ENCODE peak calls at places on chromosomes 12 and 14, in six cellular contexts. E is breast epithelium; O is CD4-positive, alpha-beta T cell; Q is dorsolateral prefrontal cortex; J is retinal pigment epithelial cell; G is WTC11. U is an unnamed sample.

GRCh38 chr12:128745772-128746689 is 77.7 kb downstream of the SLC15A4 start:
- DNase-seq in E (no peak), O (no peak), Q (no peak), J (no peak), G (no peak), U (no peak)

GRCh38 chr14:55077155-55077554 is 25.7 kb downstream of the MAPK1IP1L start:
- DNase-seq in E (peak), O (no peak), Q (no peak), J (peak), G (no peak), U (no peak)

GRCh38 chr14:20697273-20698017 is 8.9 kb downstream of the ANG start:
- DNase-seq in E (peak), O (peak), Q (peak), J (no peak), G (peak), U (no peak)

GRCh38 chr14:52926994-52927393 is 23.9 kb downstream of the FERMT2 start:
- DNase-seq in E (no peak), O (no peak), Q (no peak), J (no peak), G (no peak), U (no peak)

GRCh38 chr12:63220921-63221320 is 69.9 kb upstream of the AVPR1A start:
- DNase-seq in E (no peak), O (no peak), Q (no peak), J (no peak), G (no peak), U (no peak)

GRCh38 chr12:91367234-91367849 is 184.7 kb upstream of the DCN start:
- DNase-seq in E (no peak), O (no peak), Q (no peak), J (no peak), G (no peak), U (no peak)

GRCh38 chr12:67667276-67668073 is 18.9 kb downstream of the DYRK2 start:
- DNase-seq in E (peak), O (no peak), Q (peak), J (no peak), G (no peak), U (no peak)

GRCh38 chr12:69534389-69534822 is 50.9 kb upstream of the CCT2 start:
- DNase-seq in E (peak), O (no peak), Q (peak), J (peak), G (peak), U (no peak)

GRCh38 chr14:71054706-71055105 is 147.4 kb downstream of the PCNX1 start:
- DNase-seq in E (no peak), O (no peak), Q (no peak), J (no peak), G (no peak), U (no peak)

GRCh38 chr14:54329082-54329695 is 67.6 kb upstream of the CDKN3 start:
- DNase-seq in E (no peak), O (no peak), Q (no peak), J (peak), G (peak), U (no peak)

GRCh38 chr14:51996148-51996746 is 6.9 kb downstream of the RTRAF start:
- DNase-seq in E (no peak), O (no peak), Q (no peak), J (no peak), G (no peak), U (no peak)

GRCh38 chr12:5510251-5510805 is 78.4 kb downstream of the NTF3 start:
- DNase-seq in E (peak), O (no peak), Q (no peak), J (no peak), G (no peak), U (no peak)

GRCh38 chr14:68135566-68135965 is 316.0 kb downstream of the RAD51B start:
- DNase-seq in E (no peak), O (no peak), Q (no peak), J (no peak), G (no peak), U (no peak)

GRCh38 chr12:15979096-15980091 is 68.3 kb downstream of the DERA start:
- DNase-seq in E (no peak), O (no peak), Q (no peak), J (peak), G (peak), U (no peak)

GRCh38 chr12:106646472-106646871 is 63.7 kb downstream of the RFX4 start:
- DNase-seq in E (no peak), O (no peak), Q (no peak), J (no peak), G (no peak), U (no peak)

GRCh38 chr14:103593577-103593976 is 30.8 kb downstream of the COA8 start:
- DNase-seq in E (no peak), O (no peak), Q (no peak), J (no peak), G (no peak), U (no peak)

GRCh38 chr12:131808744-131809371 is 19.3 kb upstream of the MMP17 start:
- DNase-seq in E (no peak), O (peak), Q (no peak), J (no peak), G (no peak), U (no peak)

GRCh38 chr12:87779016-87779415 is 250.2 kb downstream of the C12orf50 start:
- DNase-seq in E (no peak), O (no peak), Q (no peak), J (no peak), G (no peak), U (no peak)

GRCh38 chr12:30570206-30570890 is 125.3 kb downstream of the IPO8 start:
- DNase-seq in E (no peak), O (no peak), Q (no peak), J (no peak), G (no peak), U (no peak)

GRCh38 chr12:104827587-104827986 is 130.5 kb downstream of the SLC41A2 start:
- DNase-seq in E (no peak), O (no peak), Q (no peak), J (no peak), G (peak), U (no peak)

GRCh38 chr12:127363392-127363791 is 903.6 kb upstream of the TMEM132C start:
- DNase-seq in E (no peak), O (no peak), Q (no peak), J (no peak), G (no peak), U (no peak)

GRCh38 chr12:52149182-52149641 is 42.6 kb downstream of the KRT80 start:
- DNase-seq in E (peak), O (no peak), Q (no peak), J (no peak), G (no peak), U (no peak)

GRCh38 chr12:81340910-81341309 is 263.0 kb downstream of the ACSS3 start:
- DNase-seq in E (no peak), O (no peak), Q (no peak), J (no peak), G (no peak), U (no peak)

GRCh38 chr12:76259071-76259470 is 89.1 kb downstream of the BBS10 start:
- DNase-seq in E (no peak), O (no peak), Q (no peak), J (no peak), G (no peak), U (no peak)

GRCh38 chr12:120196363-120196762 is 1.8 kb upstream of the GCN1 start:
- DNase-seq in E (no peak), O (no peak), Q (no peak), J (no peak), G (no peak), U (no peak)

GRCh38 chr14:51240804-51241380 is 845 bp downstream of the TMX1 start:
- DNase-seq in E (no peak), O (no peak), Q (no peak), J (no peak), G (no peak), U (no peak)

GRCh38 chr14:39302124-39302810 is 68.6 kb downstream of the MIA2 start:
- DNase-seq in E (no peak), O (no peak), Q (no peak), J (no peak), G (no peak), U (no peak)

GRCh38 chr14:105746124-105746514 is 219.7 kb downstream of the TMEM121 start:
- DNase-seq in E (no peak), O (no peak), Q (no peak), J (no peak), G (no peak), U (no peak)

GRCh38 chr14:64768401-64769095 is 64.3 kb downstream of the PLEKHG3 start:
- DNase-seq in E (no peak), O (no peak), Q (no peak), J (no peak), G (no peak), U (no peak)

GRCh38 chr12:19198272-19198671 is 68.7 kb downstream of the PLEKHA5 start:
- DNase-seq in E (no peak), O (no peak), Q (no peak), J (no peak), G (no peak), U (no peak)

GRCh38 chr12:3935078-3935477 is 61.9 kb upstream of the PARP11 start:
- DNase-seq in E (no peak), O (no peak), Q (no peak), J (no peak), G (no peak), U (no peak)

GRCh38 chr12:58067610-58068387 is 126.4 kb downstream of the ATP23 start:
- DNase-seq in E (no peak), O (no peak), Q (no peak), J (peak), G (no peak), U (no peak)

GRCh38 chr14:95255487-95255886 is 64.2 kb downstream of the CLMN start:
- DNase-seq in E (peak), O (no peak), Q (no peak), J (peak), G (peak), U (no peak)

DNA sequence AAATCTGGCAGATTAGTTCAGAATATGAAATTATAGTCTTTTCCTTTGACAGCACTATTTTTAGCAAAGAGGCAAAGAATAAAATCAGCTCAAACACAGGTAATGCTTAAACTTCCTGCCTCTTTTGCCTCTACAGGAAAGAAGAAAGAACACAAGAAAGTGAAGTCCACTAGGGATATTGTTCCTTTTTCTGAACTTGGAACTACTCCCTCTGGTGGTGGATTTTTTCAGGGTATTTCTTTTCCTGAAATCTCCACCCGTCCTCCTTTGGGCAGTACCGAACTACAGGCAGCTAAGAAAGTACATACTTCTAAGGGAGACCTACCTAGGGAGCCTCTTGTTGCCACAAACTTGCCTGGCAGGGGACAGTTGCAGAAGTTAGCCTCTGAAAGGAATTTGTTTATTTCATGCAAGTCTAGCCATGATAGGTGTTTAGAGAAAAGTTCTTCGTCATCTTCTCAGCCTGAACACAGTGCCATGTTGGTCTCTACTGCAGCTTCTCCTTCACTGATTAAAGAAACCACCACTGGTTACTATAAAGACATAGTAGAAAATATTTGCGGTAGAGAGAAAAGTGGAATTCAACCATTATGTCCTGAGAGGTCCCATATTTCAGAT is 17.4 kb downstream of the TMPO start:
- DNase-seq in E (no peak), O (no peak), Q (no peak), J (no peak), G (no peak), U (no peak)
- TF ChIP-seq CTCF in E (peak), O (peak), Q (peak), J (peak), G (peak), U (peak)

GRCh38 chr12:11650697-11651281 is 1.3 kb downstream of the ETV6 start:
- DNase-seq in E (no peak), O (no peak), Q (no peak), J (no peak), G (no peak), U (no peak)
- TF ChIP-seq CTCF in E (no peak), O (no peak), Q (peak), J (peak), G (no peak), U (no peak)

DNA sequence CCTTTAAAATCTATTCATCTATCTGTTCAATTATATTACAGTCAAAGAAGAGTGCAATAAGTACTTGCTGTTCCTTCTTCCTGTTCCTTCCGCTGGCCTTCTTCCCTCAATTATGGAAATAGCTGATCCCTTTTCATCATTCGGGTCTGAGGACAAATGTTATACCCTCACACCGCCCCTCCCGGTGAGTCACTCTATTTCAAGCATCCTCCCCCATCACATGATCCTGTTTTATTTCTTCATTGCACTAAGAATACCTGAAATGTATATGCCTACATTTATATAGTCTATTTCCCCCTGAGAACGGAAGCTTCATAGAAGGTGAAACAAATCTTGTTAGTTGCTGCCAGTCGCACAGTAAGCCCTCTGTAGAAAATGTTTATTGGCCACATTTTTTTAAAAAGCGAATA is 2.5 kb downstream of the SLC38A1 start:
- DNase-seq in E (no peak), O (no peak), Q (no peak), J (no peak), G (no peak), U (no peak)
- TF ChIP-seq CTCF in E (no peak), O (no peak), Q (no peak), J (no peak), G (no peak), U (no peak)

GRCh38 chr12:7588703-7589329 is 76.9 kb downstream of the APOBEC1 start:
- DNase-seq in E (no peak), O (peak), Q (no peak), J (no peak), G (peak), U (no peak)
- TF ChIP-seq CTCF in E (peak), O (peak), Q (peak), J (peak), G (peak), U (peak)

GRCh38 chr14:77222546-77223225 is 41.1 kb downstream of the TMEM63C start:
- DNase-seq in E (no peak), O (no peak), Q (no peak), J (no peak), G (peak), U (no peak)

GRCh38 chr14:77220246-77221017 is 38.8 kb downstream of the TMEM63C start:
- DNase-seq in E (no peak), O (no peak), Q (no peak), J (no peak), G (no peak), U (no peak)

GRCh38 chr14:77228056-77228455 is 43.0 kb downstream of the NGB start:
- DNase-seq in E (no peak), O (no peak), Q (no peak), J (no peak), G (no peak), U (no peak)

GRCh38 chr14:77221241-77221871 is 39.8 kb downstream of the TMEM63C start:
- DNase-seq in E (no peak), O (no peak), Q (no peak), J (no peak), G (no peak), U (no peak)

DNA sequence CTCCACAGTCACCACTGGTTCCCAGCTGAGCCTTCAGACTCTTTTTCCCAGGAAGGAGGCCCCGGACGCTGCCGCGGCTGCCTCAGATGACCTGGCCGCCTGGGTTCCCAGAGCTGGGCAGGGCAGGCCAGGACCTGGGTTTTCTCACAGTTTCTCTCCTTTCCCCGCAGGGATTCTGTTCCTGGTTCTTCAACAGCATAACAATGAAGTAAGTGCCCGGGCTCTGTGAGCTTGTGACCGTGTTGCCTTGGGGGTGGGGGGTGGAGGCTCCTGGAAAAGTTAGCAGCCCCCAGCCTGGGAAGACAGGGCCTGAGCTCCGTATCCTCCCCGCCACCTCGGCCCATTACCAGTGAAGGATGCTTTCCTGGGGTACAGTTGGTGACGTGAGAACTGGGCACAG is 43.7 kb downstream of the TMEM63C start:
- DNase-seq in E (no peak), O (no peak), Q (no peak), J (no peak), G (no peak), U (no peak)
- TF ChIP-seq CTCF in E (no peak), O (no peak), Q (no peak), J (no peak), G (no peak), U (no peak)